ENCODE peak calls at places on chromosomes 13 and 19, in seven cellular contexts. N, D, Z, L, G, U and F are unnamed samples.

GRCh38 chr13:27177852-27178251 is 6.2 kb upstream of the USP12 start:
- DNase-seq in U (no peak), G (no peak), D (no peak), Z (no peak), L (no peak), N (no peak), F (no peak)

GRCh38 chr13:50969691-50970090 is 60.1 kb downstream of the RNASEH2B start:
- DNase-seq in U (no peak), G (no peak), Z (no peak), D (no peak), L (no peak), N (no peak), F (no peak)

GRCh38 chr19:44890366-44891015 is 563 bp upstream of the TOMM40 start:
- DNase-seq in G (peak; percentile 100), N (peak; percentile 99), U (peak; percentile 100), D (peak; percentile 100), L (peak; percentile 100), Z (peak; percentile 100), F (peak; percentile 99)

GRCh38 chr19:1672038-1672768 is 19.8 kb upstream of the TCF3 start:
- DNase-seq in G (no peak), U (no peak), D (no peak), Z (peak; percentile 31), L (peak; percentile 83), N (no peak), F (no peak)

GRCh38 chr13:67416047-67416925 is 186.2 kb upstream of the PCDH9 start:
- DNase-seq in D (no peak), Z (peak; percentile 4), U (no peak), N (peak; percentile 20), L (peak; percentile 5), G (no peak), F (no peak)

GRCh38 chr13:66347718-66348117 is 882.4 kb downstream of the PCDH9 start:
- DNase-seq in L (no peak), N (no peak), D (no peak), G (no peak), Z (no peak), U (no peak), F (no peak)

GRCh38 chr13:37014609-37015008 is 14.0 kb downstream of the EXOSC8 start:
- DNase-seq in Z (no peak), G (no peak), D (no peak), N (no peak), L (no peak), U (no peak), F (no peak)

GRCh38 chr19:4454952-4455738 is 2.4 kb downstream of the UBXN6 start:
- DNase-seq in Z (no peak), U (no peak), L (no peak), D (no peak), G (no peak), N (peak; percentile 57), F (no peak)

GRCh38 chr19:22919946-22920345 is 83.0 kb downstream of the ZNF728 start:
- DNase-seq in G (no peak), N (no peak), D (no peak), Z (no peak), U (no peak), L (no peak), F (no peak)

GRCh38 chr13:36275190-36276002 is 22.2 kb downstream of the CCDC169 start:
- DNase-seq in G (no peak), D (no peak), L (peak; percentile 35), N (peak; percentile 57), U (no peak), Z (peak; percentile 3), F (peak; percentile 35)

GRCh38 chr13:105787518-105788085 is 747.9 kb downstream of the EFNB2 start:
- DNase-seq in N (no peak), L (no peak), U (no peak), Z (no peak), D (no peak), G (no peak), F (no peak)

GRCh38 chr19:40414536-40415535 is 1.7 kb upstream of the PRX start:
- DNase-seq in D (no peak), U (no peak), N (no peak), Z (no peak), G (no peak), L (no peak), F (no peak)

GRCh38 chr19:35357867-35358573 is at the start of gene FFAR3:
- DNase-seq in N (no peak), D (no peak), Z (no peak), L (no peak), G (peak; percentile 8), U (no peak), F (no peak)

GRCh38 chr13:97459215-97459772 is 25.3 kb downstream of the RAP2A start:
- DNase-seq in D (no peak), N (no peak), L (no peak), Z (no peak), U (no peak), G (no peak), F (no peak)

GRCh38 chr19:1725100-1726064 is 27.9 kb upstream of the ONECUT3 start:
- DNase-seq in Z (peak; percentile 85), G (no peak), N (peak; percentile 4), D (no peak), U (no peak), L (no peak), F (no peak)

GRCh38 chr13:26693749-26694463 is 66.7 kb downstream of the GPR12 start:
- DNase-seq in G (no peak), N (no peak), Z (no peak), L (no peak), U (no peak), D (no peak), F (no peak)

GRCh38 chr13:109868583-109869311 is 82.4 kb upstream of the IRS2 start:
- DNase-seq in U (no peak), L (no peak), G (no peak), Z (peak; percentile 28), N (no peak), D (no peak), F (no peak)

GRCh38 chr13:74528751-74529513 is 394.7 kb upstream of the KLF12 start:
- DNase-seq in G (no peak), U (no peak), N (no peak), Z (no peak), L (no peak), D (no peak), F (no peak)

GRCh38 chr13:114038900-114039299 is 65.0 kb upstream of the C13orf46 start:
- DNase-seq in U (no peak), N (no peak), G (no peak), L (no peak), Z (no peak), D (no peak), F (no peak)

GRCh38 chr13:95603887-95604533 is 40.5 kb downstream of the DZIP1 start:
- DNase-seq in Z (peak; percentile 40), G (no peak), D (no peak), U (peak; percentile 57), L (no peak), N (no peak), F (no peak)

GRCh38 chr19:1855828-1856255 is 7.5 kb downstream of the KLF16 start:
- DNase-seq in Z (no peak), L (peak; percentile 37), D (no peak), N (no peak), U (no peak), G (no peak), F (no peak)

GRCh38 chr19:18097217-18097992 is at the start of gene MAST3:
- DNase-seq in G (no peak), N (no peak), L (peak; percentile 96), Z (peak; percentile 71), D (peak; percentile 89), U (peak; percentile 84), F (no peak)
- H3K4me3 ChIP-seq in G (peak within 1 kb of the TSS; percentile 47), N (peak within 1 kb of the TSS; percentile 59), L (peak within 1 kb of the TSS; percentile 77), Z (peak within 1 kb of the TSS; percentile 52), D (peak within 1 kb of the TSS; percentile 31), U (peak within 1 kb of the TSS; percentile 23), F (peak within 1 kb of the TSS; percentile 43)

GRCh38 chr19:38376576-38376975 is 2.2 kb downstream of the PSMD8 start:
- DNase-seq in D (no peak), G (no peak), U (no peak), N (no peak), L (no peak), Z (no peak), F (no peak)
- H3K4me3 ChIP-seq in D (no peak overlapping the region), G (peak overlapping the region; percentile 80), U (no peak overlapping the region), N (peak overlapping the region; percentile 93), L (no peak overlapping the region), Z (no peak overlapping the region), F (no peak overlapping the region)

GRCh38 chr13:111211789-111212516 is 96.8 kb downstream of the ARHGEF7 start:
- DNase-seq in U (no peak), Z (no peak), G (no peak), L (no peak), N (no peak), D (no peak), F (no peak)

GRCh38 chr13:111210945-111211469 is 95.9 kb downstream of the ARHGEF7 start:
- DNase-seq in N (no peak), L (no peak), D (no peak), U (no peak), Z (no peak), G (no peak), F (no peak)

GRCh38 chr13:111210082-111210481 is 95.0 kb downstream of the ARHGEF7 start:
- DNase-seq in D (no peak), U (no peak), G (no peak), N (no peak), L (no peak), Z (no peak), F (no peak)

GRCh38 chr13:111210488-111210887 is 95.4 kb downstream of the ARHGEF7 start:
- DNase-seq in D (no peak), G (peak; percentile 66), L (no peak), Z (no peak), U (no peak), N (peak; percentile 83), F (peak; percentile 68)

DNA sequence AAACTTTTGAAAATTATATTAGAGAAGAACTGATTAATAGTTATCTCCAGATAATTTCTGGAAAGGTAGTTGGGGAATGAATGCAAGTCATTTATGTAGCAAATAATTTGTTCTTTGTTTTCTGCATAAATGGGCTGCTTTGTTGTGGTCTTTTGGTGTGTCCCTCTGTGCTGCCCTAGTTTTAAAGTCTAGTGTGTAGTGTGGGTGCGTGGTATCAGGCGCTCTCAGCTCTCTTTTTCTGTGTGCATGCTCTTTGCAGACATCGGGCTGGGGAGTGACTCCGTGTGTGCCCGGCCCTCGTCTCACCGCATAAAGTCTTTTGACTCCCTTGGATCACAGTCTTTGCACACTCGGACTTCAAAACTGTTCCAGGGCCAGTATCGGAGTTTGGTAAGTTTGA is 94.5 kb downstream of the ARHGEF7 start:
- DNase-seq in G (no peak), Z (no peak), U (no peak), N (no peak), D (no peak), L (no peak), F (no peak)
- H3K4me3 ChIP-seq in G (no peak overlapping the region), Z (no peak overlapping the region), U (no peak overlapping the region), N (no peak overlapping the region), D (no peak overlapping the region), L (no peak overlapping the region), F (no peak overlapping the region)

GRCh38 chr13:111178417-111178816 is 63.3 kb downstream of the ARHGEF7 start:
- DNase-seq in G (no peak), D (no peak), U (no peak), Z (no peak), L (no peak), N (no peak), F (no peak)

GRCh38 chr13:111175948-111176347 is 60.8 kb downstream of the ARHGEF7 start:
- DNase-seq in D (no peak), L (no peak), N (no peak), U (no peak), Z (no peak), G (no peak), F (no peak)

GRCh38 chr13:111177803-111178389 is 62.8 kb downstream of the ARHGEF7 start:
- DNase-seq in D (no peak), N (no peak), Z (no peak), G (no peak), L (no peak), U (no peak), F (no peak)

GRCh38 chr13:111176421-111176820 is 61.3 kb downstream of the ARHGEF7 start:
- DNase-seq in D (no peak), U (no peak), N (no peak), G (no peak), Z (no peak), L (no peak), F (no peak)

GRCh38 chr13:111177081-111177711 is 62.1 kb downstream of the ARHGEF7 start:
- DNase-seq in U (peak; percentile 27), N (no peak), Z (no peak), G (no peak), D (peak; percentile 81), L (no peak), F (no peak)
- H3K4me3 ChIP-seq in U (no peak overlapping the region), N (no peak overlapping the region), Z (no peak overlapping the region), G (no peak overlapping the region), D (no peak overlapping the region), L (no peak overlapping the region), F (no peak overlapping the region)